ENCODE peak calls at places on chromosomes 2 and 18, in nine cellular contexts. L is HT1080; N is kidney tubule cell; J is spleen; V is neural crest cell; K is activated naive CD4-positive, alpha-beta T cell treated with anti-CD3 and anti-CD28 coated beads, Interleukin-2, amount 10 ng/mL, durations not matched to agents 7 days and 5 days; Y is epithelial cell of esophagus; U is glutamatergic neuron; T is ACHN. A is an unnamed sample.

GRCh38 chr2:106143495-106144215 is 50.4 kb downstream of the UXS1 start:
- DNase-seq in L (no peak), N (peak), J (no peak), V (no peak), K (no peak), Y (peak), U (no peak), T (no peak), A (no peak)

GRCh38 chr2:106126295-106126694 is 67.8 kb downstream of the UXS1 start:
- DNase-seq in L (no peak), N (no peak), J (no peak), V (no peak), K (no peak), Y (no peak), U (no peak), T (no peak), A (no peak)

GRCh38 chr2:235949567-235950472 is 218.4 kb downstream of the GBX2 start:
- DNase-seq in L (no peak), N (no peak), J (peak), V (no peak), K (no peak), Y (no peak), U (no peak), T (no peak), A (no peak)

GRCh38 chr2:172340394-172340793 is 87.0 kb upstream of the ITGA6 start:
- DNase-seq in L (peak), N (peak), J (no peak), V (no peak), K (no peak), Y (no peak), U (no peak), T (no peak), A (no peak)

GRCh38 chr2:7552825-7553550 is 635.8 kb downstream of the RNF144A start:
- DNase-seq in L (no peak), N (no peak), J (no peak), V (no peak), K (no peak), Y (no peak), U (no peak), T (no peak), A (no peak)

GRCh38 chr2:147482590-147483292 is 362.1 kb upstream of the ACVR2A start:
- DNase-seq in L (no peak), N (no peak), J (no peak), V (no peak), K (no peak), Y (no peak), U (no peak), T (no peak), A (no peak)

GRCh38 chr2:196101325-196101981 is 32.8 kb upstream of the DNAH7 start:
- DNase-seq in L (no peak), N (peak), J (peak), V (no peak), K (no peak), Y (no peak), U (no peak), T (no peak), A (no peak)

GRCh38 chr2:199207011-199207410 is 250.7 kb downstream of the SATB2 start:
- DNase-seq in L (no peak), N (no peak), J (no peak), V (no peak), K (no peak), Y (no peak), U (no peak), T (no peak), A (no peak)

GRCh38 chr18:23943104-23943503 is 71.5 kb upstream of the TTC39C start:
- DNase-seq in L (no peak), N (no peak), J (no peak), V (no peak), K (peak), Y (no peak), U (no peak), T (no peak), A (no peak)